ENCODE peak calls at places on chromosomes 13 and 19, in six cellular contexts. P, X, T, O, B and G are unnamed samples.

GRCh38 chr13:83825676-83826075 is 56.6 kb downstream of the SLITRK1 start:
- DNase-seq in P (no peak), X (no peak), T (no peak), O (no peak), B (no peak), G (peak)

GRCh38 chr19:44718441-44719261 is 19.7 kb downstream of the CEACAM16 start:
- DNase-seq in P (no peak), X (no peak), T (no peak), O (no peak), B (no peak), G (no peak)

GRCh38 chr19:18493440-18494266 is 28.2 kb downstream of the ELL start:
- DNase-seq in P (no peak), X (no peak), T (no peak), O (no peak), B (no peak), G (no peak)

GRCh38 chr19:2469102-2469914 is 6.6 kb upstream of the GADD45B start:
- DNase-seq in P (peak), X (no peak), T (no peak), O (no peak), B (no peak), G (no peak)

GRCh38 chr19:42148270-42148669 is 16.0 kb upstream of the POU2F2 start:
- DNase-seq in P (no peak), X (no peak), T (no peak), O (no peak), B (no peak), G (no peak)

GRCh38 chr13:108003626-108004025 is 211.7 kb downstream of the LIG4 start:
- DNase-seq in P (no peak), X (no peak), T (no peak), O (no peak), B (peak), G (no peak)

GRCh38 chr19:35404879-35405622 is 34.2 kb downstream of the GPR42 start:
- DNase-seq in P (peak), X (no peak), T (no peak), O (no peak), B (no peak), G (no peak)

GRCh38 chr13:39144941-39145533 is 106.8 kb downstream of the NHLRC3 start:
- DNase-seq in P (no peak), X (no peak), T (peak), O (peak), B (peak), G (peak)

GRCh38 chr19:53907193-53907581 is 1.9 kb upstream of the CACNG7 start:
- DNase-seq in P (no peak), X (no peak), T (no peak), O (no peak), B (no peak), G (no peak)

GRCh38 chr19:40612831-40613668 is 11.9 kb downstream of the LTBP4 start:
- DNase-seq in P (peak), X (peak), T (no peak), O (peak), B (peak), G (no peak)

GRCh38 chr19:5073153-5073844 is 104.4 kb downstream of the KDM4B start:
- DNase-seq in P (no peak), X (no peak), T (no peak), O (no peak), B (no peak), G (no peak)

GRCh38 chr19:6610934-6611370 is 20.0 kb upstream of the CD70 start:
- DNase-seq in P (no peak), X (no peak), T (no peak), O (no peak), B (no peak), G (no peak)

GRCh38 chr13:60013166-60013565 is 150.6 kb downstream of the DIAPH3 start:
- DNase-seq in P (no peak), X (no peak), T (no peak), O (no peak), B (no peak), G (no peak)

GRCh38 chr13:86585826-86586225 is 786.6 kb upstream of the SLITRK6 start:
- DNase-seq in P (no peak), X (no peak), T (no peak), O (no peak), B (no peak), G (no peak)

GRCh38 chr19:34598217-34599155 is 78.5 kb downstream of the SCGB2B2 start:
- DNase-seq in P (no peak), X (no peak), T (no peak), O (no peak), B (no peak), G (no peak)

GRCh38 chr13:43662976-43663375 is 123.8 kb downstream of the ENOX1 start:
- DNase-seq in P (no peak), X (no peak), T (no peak), O (no peak), B (no peak), G (no peak)

GRCh38 chr13:106738279-106738678 is 170.3 kb upstream of the ARGLU1 start:
- DNase-seq in P (no peak), X (no peak), T (no peak), O (no peak), B (no peak), G (no peak)

GRCh38 chr13:52744842-52745241 is 5.2 kb upstream of the CNMD start:
- DNase-seq in P (no peak), X (no peak), T (no peak), O (no peak), B (no peak), G (no peak)

GRCh38 chr13:77745784-77746183 is 48.3 kb downstream of the SLAIN1 start:
- DNase-seq in P (no peak), X (no peak), T (no peak), O (no peak), B (no peak), G (no peak)

GRCh38 chr19:53553159-53553558 is 15.2 kb downstream of the ZNF331 start:
- DNase-seq in P (no peak), X (no peak), T (no peak), O (no peak), B (no peak), G (no peak)

GRCh38 chr13:47680752-47681151 is 320.3 kb downstream of the SUCLA2 start:
- DNase-seq in P (no peak), X (no peak), T (no peak), O (no peak), B (no peak), G (no peak)

GRCh38 chr19:30471441-30471840 is 99.3 kb downstream of the ZNF536 start:
- DNase-seq in P (no peak), X (no peak), T (no peak), O (no peak), B (no peak), G (no peak)

GRCh38 chr19:13742756-13743155 is 21.6 kb upstream of the MRI1 start:
- DNase-seq in P (no peak), X (no peak), T (no peak), O (no peak), B (no peak), G (no peak)